ENCODE peak calls at places on chromosome 11, in eight cellular contexts. U is dorsolateral prefrontal cortex, E is SJCRH30, Y is psoas muscle, O is coronary artery, S is endodermal cell, T is HepG2, N is GM23338. A is an unnamed sample.

GRCh38 chr11:121246021-121246768 is 46.4 kb upstream of the SC5D start:
- DNase-seq in E (no peak), Y (no peak), T (no peak), O (no peak), N (no peak), U (no peak), S (peak), A (no peak)

GRCh38 chr11:65470433-65470832 is 28.4 kb upstream of the MALAT1 start:
- DNase-seq in T (no peak), O (no peak), E (no peak), N (no peak), U (no peak), S (peak), Y (peak), A (no peak)

GRCh38 chr11:1554981-1555712 is 16.9 kb downstream of the DUSP8 start:
- DNase-seq in E (no peak), U (no peak), T (no peak), O (no peak), Y (no peak), N (no peak), S (peak), A (no peak)

GRCh38 chr11:14312736-14313438 is 46.1 kb downstream of the RRAS2 start:
- DNase-seq in N (no peak), O (no peak), T (no peak), E (no peak), Y (no peak), S (no peak), U (no peak), A (no peak)

GRCh38 chr11:76550781-76551180 is 106.0 kb downstream of the EMSY start:
- DNase-seq in T (no peak), E (no peak), S (no peak), O (no peak), N (no peak), U (no peak), Y (no peak), A (no peak)

GRCh38 chr11:26779466-26779865 is 57.6 kb upstream of the SLC5A12 start:
- DNase-seq in N (no peak), T (no peak), S (no peak), U (no peak), Y (no peak), O (no peak), E (no peak), A (no peak)

GRCh38 chr11:118791015-118791960 is at the start of gene DDX6:
- DNase-seq in U (peak), O (peak), E (peak), T (peak), N (peak), Y (peak), S (peak), A (peak)

GRCh38 chr11:2698386-2699184 is 1.2 kb downstream of the KCNQ1OT1 start:
- DNase-seq in S (peak), O (peak), T (no peak), U (peak), E (no peak), N (peak), Y (no peak), A (no peak)

GRCh38 chr11:33802414-33802950 is 28.2 kb upstream of the FBXO3 start:
- DNase-seq in Y (peak), T (peak), S (peak), N (peak), E (peak), O (no peak), U (no peak), A (peak)

GRCh38 chr11:129960216-129961214 is 42.1 kb downstream of the PRDM10 start:
- DNase-seq in O (no peak), E (no peak), S (no peak), N (no peak), T (peak), U (no peak), Y (no peak), A (no peak)

GRCh38 chr11:74390697-74391096 is 7.5 kb downstream of the PGM2L1 start:
- DNase-seq in S (no peak), Y (no peak), T (no peak), O (no peak), E (no peak), N (no peak), U (no peak), A (no peak)

GRCh38 chr11:34366522-34366921 is 8.7 kb upstream of the ABTB2 start:
- DNase-seq in E (no peak), T (peak), O (no peak), N (peak), S (peak), Y (no peak), U (no peak), A (peak)

GRCh38 chr11:113937918-113938317 is 33.3 kb downstream of the HTR3B start:
- DNase-seq in T (no peak), N (no peak), E (no peak), S (no peak), U (no peak), O (no peak), Y (no peak), A (no peak)

GRCh38 chr11:27397619-27398412 is 34.8 kb upstream of the CCDC34 start:
- DNase-seq in S (no peak), N (no peak), T (no peak), O (no peak), U (no peak), E (peak), Y (no peak), A (no peak)

GRCh38 chr11:134486704-134487103 is 74.7 kb upstream of the B3GAT1 start:
- DNase-seq in E (no peak), S (no peak), Y (no peak), N (no peak), T (no peak), U (no peak), O (no peak), A (no peak)

GRCh38 chr11:45163956-45164575 is 17.6 kb downstream of the PRDM11 start:
- DNase-seq in S (no peak), O (no peak), N (no peak), U (no peak), E (no peak), Y (no peak), T (no peak), A (no peak)

GRCh38 chr11:35082322-35083180 is 56.4 kb upstream of the CD44 start:
- DNase-seq in O (peak), U (no peak), E (peak), N (peak), Y (peak), T (no peak), S (peak), A (peak)

GRCh38 chr11:91163619-91164451 is 941.0 kb upstream of the CHORDC1 start:
- DNase-seq in S (no peak), E (peak), N (no peak), O (no peak), U (no peak), Y (no peak), T (peak), A (no peak)

GRCh38 chr11:46116007-46116711 is 5.1 kb downstream of the PHF21A start:
- DNase-seq in S (no peak), U (no peak), O (no peak), T (no peak), N (no peak), Y (no peak), E (no peak), A (no peak)

GRCh38 chr11:5992604-5993251 is 5.9 kb upstream of the OR52L1 start:
- DNase-seq in E (no peak), S (no peak), U (no peak), N (peak), O (no peak), Y (no peak), T (peak), A (no peak)

GRCh38 chr11:12602421-12602820 is 71.8 kb upstream of the TEAD1 start:
- DNase-seq in O (no peak), N (no peak), S (no peak), T (no peak), Y (no peak), U (no peak), E (no peak), A (no peak)

GRCh38 chr11:133339495-133340140 is 192.7 kb downstream of the OPCML start:
- DNase-seq in N (no peak), U (no peak), E (no peak), O (no peak), S (no peak), T (no peak), Y (no peak), A (no peak)

GRCh38 chr11:117610901-117611300 is 186.1 kb downstream of the DSCAML1 start:
- DNase-seq in Y (no peak), E (no peak), N (no peak), S (no peak), O (no peak), U (no peak), T (no peak), A (no peak)

GRCh38 chr11:44248109-44248508 is 61.8 kb downstream of the ALX4 start:
- DNase-seq in E (no peak), O (no peak), Y (no peak), T (no peak), U (no peak), N (no peak), S (no peak), A (no peak)

GRCh38 chr11:68271781-68272608 is at the start of gene C11orf24:
- DNase-seq in N (peak), S (peak), T (peak), E (peak), O (peak), U (peak), Y (peak), A (peak)

GRCh38 chr11:119236891-119237290 is 30.8 kb downstream of the CBL start:
- DNase-seq in Y (no peak), S (no peak), U (no peak), T (no peak), N (no peak), E (no peak), O (no peak), A (no peak)

GRCh38 chr11:36092314-36093030 is 148.6 kb downstream of the LDLRAD3 start:
- DNase-seq in O (no peak), Y (no peak), N (peak), S (peak), T (no peak), U (no peak), E (no peak), A (no peak)
- H3K27ac ChIP-seq in O (no peak), Y (no peak), N (peak), S (no peak), T (no peak), U (no peak), E (no peak), A (no peak)

GRCh38 chr11:110165039-110165438 is 71.8 kb downstream of the ZC3H12C start:
- DNase-seq in U (no peak), N (no peak), S (no peak), O (no peak), T (no peak), Y (no peak), E (no peak), A (no peak)

GRCh38 chr11:110172666-110173065 is 79.5 kb downstream of the ZC3H12C start:
- DNase-seq in U (no peak), N (no peak), S (no peak), O (no peak), T (no peak), Y (no peak), E (no peak), A (no peak)

GRCh38 chr11:110173775-110174644 is 80.8 kb downstream of the ZC3H12C start:
- DNase-seq in S (peak), E (no peak), N (peak), T (peak), U (peak), O (no peak), Y (peak), A (peak)

GRCh38 chr11:110169738-110170137 is 76.5 kb downstream of the ZC3H12C start:
- DNase-seq in S (no peak), O (no peak), T (no peak), U (no peak), E (no peak), Y (no peak), N (no peak), A (no peak)

DNA sequence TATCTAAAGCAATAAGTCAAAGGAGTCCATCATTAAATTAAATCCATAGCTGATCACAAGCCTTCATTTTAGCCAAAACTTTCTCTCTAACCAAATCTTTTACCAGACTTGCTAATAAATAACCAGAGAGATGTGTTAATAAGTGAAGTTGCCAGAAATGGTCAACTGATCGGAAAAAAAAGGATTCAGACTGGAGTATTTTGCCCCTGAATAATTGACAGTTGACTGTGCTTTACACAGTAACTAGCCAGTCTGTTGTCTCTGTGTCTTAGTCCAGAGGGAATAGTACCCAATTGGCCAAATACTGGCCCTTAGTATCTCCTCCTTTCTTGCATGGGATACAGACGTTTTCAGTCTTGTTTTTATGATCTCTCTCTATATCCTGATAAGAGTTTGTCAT is 75.2 kb downstream of the ZC3H12C start:
- DNase-seq in E (no peak), S (no peak), O (no peak), T (no peak), N (no peak), U (no peak), Y (no peak), A (no peak)
- H3K27ac ChIP-seq in E (no peak), S (no peak), O (no peak), T (no peak), N (no peak), U (no peak), Y (no peak), A (no peak)

GRCh38 chr11:71450507-71450906 is 2.3 kb upstream of the DHCR7 start:
- DNase-seq in O (no peak), U (no peak), E (no peak), S (no peak), Y (no peak), N (no peak), T (no peak), A (no peak)
- H3K27ac ChIP-seq in O (no peak), U (peak), E (no peak), S (no peak), Y (peak), N (no peak), T (no peak), A (peak)

GRCh38 chr11:78190374-78190773 is 1.7 kb downstream of the USP35 start:
- DNase-seq in N (no peak), T (no peak), U (no peak), S (no peak), E (no peak), O (no peak), Y (no peak), A (no peak)
- H3K27ac ChIP-seq in N (no peak), T (peak), U (no peak), S (no peak), E (no peak), O (peak), Y (peak), A (no peak)

GRCh38 chr11:79237676-79238075 is 203.2 kb downstream of the TENM4 start:
- DNase-seq in E (no peak), T (no peak), U (no peak), Y (no peak), S (no peak), O (no peak), N (no peak), A (no peak)
- H3K27ac ChIP-seq in E (no peak), T (no peak), U (no peak), Y (peak), S (no peak), O (peak), N (no peak), A (peak)

GRCh38 chr11:126584028-126584427 is 228.5 kb downstream of the ST3GAL4 start:
- DNase-seq in E (no peak), Y (no peak), N (no peak), S (no peak), U (no peak), O (no peak), T (no peak), A (no peak)

GRCh38 chr11:126586303-126586627 is 230.8 kb downstream of the ST3GAL4 start:
- DNase-seq in T (no peak), O (no peak), E (no peak), N (peak), U (no peak), S (no peak), Y (no peak), A (no peak)

GRCh38 chr11:126583101-126583500 is 227.6 kb downstream of the ST3GAL4 start:
- DNase-seq in N (no peak), U (no peak), Y (no peak), S (no peak), O (no peak), T (no peak), E (no peak), A (no peak)

GRCh38 chr11:126583594-126583993 is 228.1 kb downstream of the ST3GAL4 start:
- DNase-seq in T (no peak), N (no peak), U (no peak), O (no peak), Y (no peak), E (no peak), S (no peak), A (no peak)

DNA sequence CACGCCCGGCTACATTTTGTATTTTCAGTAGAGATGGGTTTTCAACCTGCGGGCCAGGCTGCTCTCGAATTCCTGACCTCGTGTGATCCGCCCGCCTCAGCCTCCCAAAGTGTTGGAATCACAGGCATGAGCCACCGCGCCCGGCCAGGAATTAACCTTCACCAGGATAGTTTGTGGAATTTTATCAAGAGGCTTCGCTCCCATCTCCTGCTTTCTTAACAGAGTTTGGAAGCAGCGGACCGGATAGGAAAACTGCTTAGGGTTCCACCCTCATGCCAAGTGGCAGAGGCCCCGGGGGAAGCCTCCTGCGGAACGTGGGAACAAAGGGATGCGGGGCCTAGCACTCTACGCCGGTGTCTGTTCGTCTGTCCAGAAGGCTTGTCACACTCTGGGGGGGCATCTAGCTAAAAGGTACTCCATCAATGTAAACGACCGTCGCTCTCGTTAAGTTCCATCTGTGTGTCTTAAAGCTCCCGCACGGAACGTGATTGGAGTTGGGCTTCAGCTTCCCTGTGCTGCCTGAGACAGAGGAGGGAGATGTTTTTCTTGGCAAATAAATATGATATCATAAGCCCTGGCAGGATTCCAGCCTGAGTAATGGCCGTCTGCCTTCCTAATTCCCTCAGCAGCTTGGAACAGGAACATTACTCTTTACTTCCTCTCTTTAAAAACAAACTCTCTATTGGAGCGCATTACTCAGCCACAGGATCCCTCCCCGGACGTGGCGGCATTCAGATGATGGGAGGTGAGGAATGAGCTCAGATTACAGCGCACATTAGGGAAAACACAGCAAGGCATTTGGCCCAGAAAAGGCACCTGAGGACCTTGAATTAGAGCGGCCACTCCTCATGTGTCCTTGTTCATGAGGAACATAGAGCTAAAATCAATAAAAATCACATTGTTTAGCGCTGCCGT is 230.2 kb downstream of the ST3GAL4 start:
- DNase-seq in U (no peak), E (peak), O (peak), T (no peak), Y (peak), N (peak), S (peak), A (peak)
- H3K27ac ChIP-seq in U (no peak), E (no peak), O (peak), T (no peak), Y (no peak), N (peak), S (no peak), A (peak)

GRCh38 chr11:59551651-59552521 is 40.5 kb downstream of the OR4D9 start:
- DNase-seq in E (peak), O (no peak), Y (no peak), N (peak), U (no peak), S (peak), T (peak), A (no peak)
- H3K27ac ChIP-seq in E (peak), O (peak), Y (peak), N (no peak), U (peak), S (no peak), T (no peak), A (no peak)

GRCh38 chr11:110433393-110434333 is 3.9 kb downstream of the FDX1 start:
- DNase-seq in Y (no peak), T (peak), O (no peak), U (no peak), N (peak), E (no peak), S (no peak), A (no peak)

GRCh38 chr11:110430267-110431211 is 791 bp downstream of the FDX1 start:
- DNase-seq in T (peak), S (no peak), N (peak), E (peak), U (no peak), Y (no peak), O (peak), A (peak)

GRCh38 chr11:110431212-110432073 is 1.7 kb downstream of the FDX1 start:
- DNase-seq in Y (no peak), N (no peak), T (no peak), E (no peak), O (no peak), S (no peak), U (no peak), A (no peak)

GRCh38 chr11:110434952-110435779 is 5.4 kb downstream of the FDX1 start:
- DNase-seq in E (no peak), T (peak), N (peak), U (no peak), O (no peak), S (peak), Y (no peak), A (no peak)

GRCh38 chr11:110432713-110433392 is 3.1 kb downstream of the FDX1 start:
- DNase-seq in Y (no peak), S (no peak), N (no peak), T (no peak), O (no peak), U (no peak), E (no peak), A (no peak)
- H3K27ac ChIP-seq in Y (no peak), S (no peak), N (no peak), T (no peak), O (no peak), U (no peak), E (no peak), A (peak)

DNA sequence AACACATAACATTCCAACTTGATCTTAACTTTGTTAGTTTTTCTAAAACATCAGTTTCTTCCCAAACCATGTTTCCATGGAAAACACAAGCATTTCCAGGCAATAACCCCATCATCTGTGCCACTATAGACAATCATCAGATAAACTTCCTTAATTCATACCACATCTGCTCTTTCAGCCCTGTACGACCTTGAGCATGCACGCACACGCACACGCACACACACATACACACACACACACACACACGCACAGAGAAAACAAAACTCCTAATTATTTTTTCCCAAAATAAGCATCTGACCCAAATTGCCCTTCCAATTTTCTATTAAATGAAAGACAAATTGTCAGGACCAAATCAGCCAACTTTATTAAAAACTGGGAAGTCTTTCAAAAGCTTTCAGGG is 14.8 kb downstream of the ADM start:
- DNase-seq in O (no peak), S (no peak), U (no peak), N (no peak), T (no peak), Y (no peak), E (no peak), A (no peak)
- H3K27ac ChIP-seq in O (no peak), S (no peak), U (no peak), N (no peak), T (no peak), Y (no peak), E (no peak), A (no peak)